ENCODE peak calls at places on chromosomes 4 and X, in five cellular contexts. P is nephron progenitor cell; M is CD4-positive, alpha-beta T cell; A is choroid plexus epithelial cell; Z is AG10803. W is an unnamed sample.
A peak's percentile ranks its signal among the peaks of the same experiment; 100 is the strongest.

GRCh38 chr4:173748353-173748752 is 218.3 kb upstream of the HAND2 start:
- DNase-seq in P (no peak), Z (peak; percentile 14), A (peak; percentile 13), M (no peak), W (no peak)

GRCh38 chr4:161555689-161556660 is 607.8 kb downstream of the FSTL5 start:
- DNase-seq in M (no peak), A (peak; percentile 81), P (no peak), Z (peak; percentile 20), W (no peak)

GRCh38 chr4:139617702-139618490 is 47.7 kb upstream of the MGST2 start:
- DNase-seq in A (peak; percentile 38), Z (no peak), P (no peak), M (no peak), W (no peak)

GRCh38 chrX:67523002-67523711 is 20.7 kb upstream of the AR start:
- DNase-seq in Z (no peak), A (no peak), M (no peak), P (no peak), W (no peak)

GRCh38 chrX:42195506-42195905 is 272.2 kb upstream of the CASK start:
- DNase-seq in Z (no peak), A (no peak), M (no peak), P (no peak), W (no peak)

GRCh38 chr4:859496-859895 is 33.6 kb upstream of the CPLX1 start:
- DNase-seq in A (no peak), M (no peak), Z (no peak), P (no peak), W (no peak)

GRCh38 chr4:164192844-164193243 is 561.1 kb upstream of the SMIM31 start:
- DNase-seq in M (no peak), Z (no peak), A (no peak), P (no peak), W (no peak)

GRCh38 chr4:97404876-97405523 is 738.3 kb downstream of the STPG2 start:
- DNase-seq in M (no peak), Z (no peak), A (no peak), P (no peak), W (no peak)

GRCh38 chr4:56863441-56864129 is 42.1 kb upstream of the SPINK2 start:
- DNase-seq in M (no peak), Z (no peak), P (no peak), A (no peak), W (no peak)

GRCh38 chr4:56506110-56506705 is 617 bp downstream of the ARL9 start:
- DNase-seq in M (no peak), Z (no peak), A (peak; percentile 25), P (peak; percentile 18), W (no peak)

GRCh38 chr4:26782168-26782829 is 78.3 kb upstream of the STIM2 start:
- DNase-seq in Z (no peak), P (no peak), A (peak; percentile 30), M (no peak), W (no peak)

GRCh38 chr4:98584265-98584664 is 74.1 kb downstream of the TSPAN5 start:
- DNase-seq in M (no peak), Z (no peak), P (no peak), A (peak; percentile 33), W (no peak)

GRCh38 chrX:2351321-2351720 is 149.5 kb downstream of the DHRSX start:
- DNase-seq in P (no peak), Z (peak; percentile 86), A (peak; percentile 62), M (no peak), W (no peak)

GRCh38 chrX:123422875-123423274 is 238.8 kb downstream of the GRIA3 start:
- DNase-seq in P (peak; percentile 9), A (peak; percentile 67), Z (peak; percentile 43), M (no peak), W (no peak)

GRCh38 chr4:30716671-30717207 is 3.4 kb upstream of the PCDH7 start:
- DNase-seq in M (no peak), P (peak; percentile 50), Z (no peak), A (peak; percentile 49), W (no peak)

GRCh38 chr4:138217567-138217966 is 24.6 kb downstream of the SLC7A11 start:
- DNase-seq in Z (no peak), P (no peak), A (no peak), M (no peak), W (no peak)

GRCh38 chr4:76984788-76985211 is 35.2 kb downstream of the SEPTIN11 start:
- DNase-seq in A (peak; percentile 100), Z (peak; percentile 100), P (peak; percentile 56), M (no peak), W (no peak)

GRCh38 chr4:174427562-174428140 is 94.6 kb downstream of the HPGD start:
- DNase-seq in A (peak; percentile 71), Z (no peak), M (no peak), P (no peak), W (no peak)

GRCh38 chr4:1627417-1628313 is 56.4 kb downstream of the FAM53A start:
- DNase-seq in A (no peak), Z (no peak), P (no peak), M (no peak), W (no peak)

GRCh38 chrX:143648705-143649104 is 12.8 kb upstream of the SLITRK4 start:
- DNase-seq in Z (no peak), M (no peak), A (no peak), P (no peak), W (no peak)

GRCh38 chr4:173199553-173199952 is 30.9 kb downstream of the GALNT7 start:
- DNase-seq in P (no peak), Z (no peak), M (no peak), A (no peak), W (no peak)

GRCh38 chr4:17493629-17494028 is 18.3 kb downstream of the QDPR start:
- DNase-seq in Z (no peak), P (no peak), A (no peak), M (no peak), W (no peak)

GRCh38 chr4:788006-788635 is 37.8 kb downstream of the CPLX1 start:
- DNase-seq in P (no peak), Z (no peak), M (no peak), A (no peak), W (no peak)

GRCh38 chr4:4386296-4386735 is 586 bp upstream of the NSG1 start:
- DNase-seq in P (peak; percentile 46), A (no peak), Z (no peak), M (no peak), W (peak; percentile 75)

GRCh38 chr4:4383085-4383484 is 3.8 kb upstream of the NSG1 start:
- DNase-seq in Z (no peak), A (no peak), M (no peak), P (no peak), W (no peak)

GRCh38 chr4:4385729-4386295 is 1.1 kb upstream of the NSG1 start:
- DNase-seq in P (no peak), M (no peak), A (no peak), Z (no peak), W (no peak)

GRCh38 chr4:4386736-4387392 is at the start of gene NSG1:
- DNase-seq in Z (peak; percentile 9), P (peak; percentile 78), A (peak; percentile 17), M (no peak), W (peak; percentile 68)

DNA sequence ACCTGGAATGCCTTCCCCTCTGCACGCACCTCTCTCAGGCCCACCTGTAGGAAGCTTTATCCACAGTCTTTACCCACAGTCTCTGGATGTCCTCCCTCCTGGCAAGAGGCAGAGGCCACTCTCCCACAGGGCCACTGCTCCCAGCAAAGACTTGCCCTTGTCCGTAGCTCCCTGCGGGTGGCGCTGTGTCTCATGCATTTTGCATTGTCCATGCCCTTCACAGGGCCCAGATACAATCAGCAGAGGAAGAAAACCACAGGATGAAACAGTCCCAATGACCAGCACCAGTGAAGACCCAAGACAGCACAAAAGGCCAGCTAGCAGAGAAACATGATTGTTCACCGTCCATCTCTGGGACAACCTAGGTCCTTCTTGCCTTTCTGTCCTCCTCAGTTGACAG is 2.1 kb upstream of the NSG1 start:
- DNase-seq in Z (no peak), P (peak; percentile 35), M (no peak), A (peak; percentile 32), W (no peak)
- TF ChIP-seq CTCF in Z (peak; percentile 14), P (peak; percentile 18), M (peak; percentile 8), A (peak; percentile 46), W (peak; percentile 60)

GRCh38 chr4:41994461-41994860 is 4.1 kb downstream of the SLC30A9 start:
- DNase-seq in Z (no peak), M (no peak), A (no peak), P (no peak), W (no peak)
- TF ChIP-seq CTCF in Z (no peak), M (no peak), A (peak; percentile 1), P (no peak), W (no peak)

GRCh38 chr4:7911044-7911578 is 28.6 kb downstream of the AFAP1 start:
- DNase-seq in P (peak; percentile 45), A (peak; percentile 79), M (no peak), Z (peak; percentile 96), W (no peak)
- TF ChIP-seq CTCF in P (no peak), A (no peak), M (no peak), Z (no peak), W (no peak)

DNA sequence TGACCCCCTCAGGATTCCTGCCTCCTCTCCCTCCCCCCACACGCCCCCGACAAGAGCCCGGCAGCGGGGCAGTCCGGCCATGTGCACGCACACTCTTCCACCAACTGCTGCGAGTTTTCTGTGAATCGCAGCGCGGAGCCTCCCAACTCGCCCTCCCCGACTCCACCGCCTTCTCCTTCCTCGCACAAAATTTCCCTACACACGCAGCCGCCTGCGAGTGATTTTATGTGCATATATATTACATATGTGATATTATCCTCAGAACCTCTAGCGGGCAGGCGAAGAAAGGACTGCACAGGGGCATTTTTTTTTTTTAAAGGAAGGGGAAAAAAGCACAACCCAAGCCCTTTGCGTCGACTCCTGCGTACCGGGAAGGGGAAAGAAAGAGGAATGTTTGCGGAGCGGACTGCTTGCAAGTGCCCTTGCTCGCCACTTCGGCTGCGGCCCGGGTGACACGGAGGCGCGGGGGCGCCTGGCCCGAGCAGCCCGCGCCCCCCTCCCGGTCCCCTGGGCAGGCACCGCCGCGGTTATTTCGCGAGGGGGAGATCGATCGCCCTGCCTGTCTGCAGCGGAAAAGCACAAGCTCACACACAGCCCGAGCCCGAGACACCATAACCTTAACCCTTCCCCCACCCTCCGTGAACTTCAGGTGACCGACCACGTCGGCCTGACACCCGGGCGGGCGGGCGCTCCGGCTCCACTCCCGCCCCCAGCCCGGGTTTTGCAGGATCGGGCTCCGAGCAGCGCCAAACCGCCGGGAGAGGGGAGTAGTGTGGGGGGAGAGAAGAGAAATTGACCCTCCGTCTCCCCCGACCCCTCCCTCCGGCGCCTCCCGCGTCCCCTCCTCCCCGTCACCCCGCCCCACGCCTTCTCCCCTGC is 2.2 kb downstream of the ZNF827 start:
- DNase-seq in A (peak; percentile 78), M (peak; percentile 53), P (peak; percentile 77), Z (peak; percentile 65), W (peak; percentile 24)
- TF ChIP-seq CTCF in A (peak; percentile 44), M (peak; percentile 46), P (no peak), Z (peak; percentile 34), W (no peak)

GRCh38 chr4:100742045-100742444 is 224.2 kb upstream of the EMCN start:
- DNase-seq in P (no peak), Z (peak; percentile 45), M (no peak), A (peak; percentile 77), W (no peak)
- TF ChIP-seq CTCF in P (no peak), Z (peak; percentile 52), M (no peak), A (peak; percentile 58), W (peak; percentile 45)

W was measured in DND-41.